ENCODE peak calls at places on chromosomes 4 and X, in four cellular contexts. A is HepG2, W is GM12878, C is H1. T is an unnamed sample.

GRCh38 chr4:54687887-54688841 is 30.4 kb downstream of the KIT start:
- DNase-seq in A (no peak), W (no peak), C (no peak), T (no peak)

GRCh38 chr4:182257503-182257902 is 14.3 kb downstream of the TENM3 start:
- DNase-seq in A (no peak), W (no peak), C (no peak), T (no peak)

GRCh38 chr4:76624271-76624681 is 189.2 kb downstream of the SHROOM3 start:
- DNase-seq in A (no peak), W (no peak), C (no peak), T (peak; percentile 63)

GRCh38 chr4:146370841-146371240 is 150.9 kb downstream of the SLC10A7 start:
- DNase-seq in A (no peak), W (no peak), C (no peak), T (no peak)

GRCh38 chr4:15676039-15676438 is 5.6 kb upstream of the FAM200B start:
- DNase-seq in A (no peak), W (no peak), C (no peak), T (no peak)

GRCh38 chr4:72974694-72975487 is 94.6 kb downstream of the COX18 start:
- DNase-seq in A (no peak), W (no peak), C (no peak), T (no peak)

GRCh38 chr4:185265942-185266341 is 56.5 kb downstream of the SNX25 start:
- DNase-seq in A (no peak), W (peak; percentile 35), C (no peak), T (no peak)

GRCh38 chr4:95949136-95949765 is 109.4 kb downstream of the PDHA2 start:
- DNase-seq in A (no peak), W (no peak), C (no peak), T (no peak)

GRCh38 chr4:85864806-85865205 is 389.9 kb downstream of the ARHGAP24 start:
- DNase-seq in A (no peak), W (no peak), C (no peak), T (no peak)

GRCh38 chr4:47373729-47374128 is 89.8 kb downstream of the COMMD8 start:
- DNase-seq in A (no peak), W (no peak), C (no peak), T (no peak)

GRCh38 chr4:82758701-82759685 is 39.6 kb downstream of the SCD5 start:
- DNase-seq in A (no peak), W (no peak), C (no peak), T (no peak)

GRCh38 chrX:74924449-74925209 is 623 bp downstream of the NEXMIF start:
- DNase-seq in A (no peak), W (no peak), C (peak; percentile 60), T (peak; percentile 40)

GRCh38 chr4:111923786-111924185 is 221.5 kb upstream of the FAM241A start:
- DNase-seq in A (no peak), W (no peak), C (no peak), T (no peak)

GRCh38 chr4:13218316-13218958 is 265.7 kb downstream of the RAB28 start:
- DNase-seq in A (no peak), W (no peak), C (no peak), T (no peak)

GRCh38 chr4:140256335-140256734 is 102.4 kb upstream of the MAML3 start:
- DNase-seq in A (peak; percentile 38), W (no peak), C (no peak), T (no peak)

GRCh38 chr4:153257151-153257620 is 52.9 kb downstream of the TRIM2 start:
- DNase-seq in A (no peak), W (no peak), C (peak; percentile 65), T (no peak)

GRCh38 chr4:108953941-108954340 is 191.1 kb upstream of the ETNPPL start:
- DNase-seq in A (no peak), W (no peak), C (no peak), T (no peak)

GRCh38 chrX:16797841-16798240 is 11.6 kb downstream of the TXLNG start:
- DNase-seq in A (no peak), W (no peak), C (no peak), T (no peak)

GRCh38 chr4:139501117-139501516 is 47.2 kb downstream of the RAB33B start:
- DNase-seq in A (no peak), W (no peak), C (no peak), T (no peak)

DNA sequence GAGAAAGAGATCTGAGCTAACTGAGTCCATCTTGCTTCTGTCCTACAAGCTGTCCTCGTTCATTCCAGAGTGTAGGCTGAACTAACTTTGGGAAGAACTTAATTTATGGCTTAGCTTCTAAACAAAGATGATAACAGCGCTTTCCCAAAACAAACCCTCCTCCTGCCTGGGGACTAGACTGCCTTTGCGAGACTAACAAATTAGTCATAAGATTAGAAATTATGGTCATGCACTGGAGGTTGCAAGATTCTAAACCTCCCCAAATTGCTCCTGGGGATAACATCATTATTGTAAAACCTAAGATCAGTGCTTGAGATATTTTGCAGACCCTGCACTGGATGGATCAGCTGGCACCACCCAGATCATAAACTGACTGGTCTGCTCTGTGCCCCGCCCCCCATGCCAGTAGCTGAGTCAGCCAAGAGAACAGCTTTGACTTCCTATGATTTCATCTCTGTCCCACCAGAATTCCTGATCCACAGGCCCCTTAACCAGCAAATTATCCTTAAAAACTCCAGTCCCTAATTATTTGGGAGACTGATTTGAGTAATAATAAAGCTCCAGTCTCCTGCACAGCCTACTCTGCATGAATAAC is 883.3 kb downstream of the TRIML1 start:
- DNase-seq in A (no peak), W (no peak), C (no peak), T (no peak)
- TF ChIP-seq YY1 in A (no peak), W (no peak), C (no peak), T (no peak)

DNA sequence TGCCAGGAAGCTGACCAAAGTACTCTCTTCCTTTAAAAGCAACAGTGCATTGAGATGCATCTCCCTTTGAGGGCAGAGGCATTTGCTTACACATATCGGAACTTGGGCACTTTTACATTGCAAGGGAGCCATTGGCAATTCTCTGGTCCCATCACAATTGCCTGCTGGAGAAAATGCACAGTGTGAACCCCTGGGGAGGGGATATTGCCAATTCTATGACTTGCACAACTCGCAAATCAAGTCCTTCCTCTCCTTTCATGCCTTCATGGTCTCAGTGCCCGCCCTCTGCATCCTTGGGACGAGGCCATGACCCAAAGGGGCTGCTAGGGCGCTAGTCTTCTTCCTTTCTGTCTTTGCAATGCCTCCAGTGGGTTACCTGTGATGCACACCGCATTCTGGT is 14.9 kb upstream of the PDZD4 start:
- DNase-seq in A (no peak), W (no peak), C (no peak), T (no peak)
- H3K9ac ChIP-seq in A (no peak overlapping the region), W (no peak overlapping the region), C (peak overlapping the region; percentile 25), T (no peak overlapping the region)

GRCh38 chrX:20265726-20266681 is 705 bp downstream of the RPS6KA3 start:
- DNase-seq in A (no peak), W (no peak), C (peak; percentile 45), T (no peak)

GRCh38 chrX:20266810-20267598 is at the start of gene RPS6KA3:
- DNase-seq in A (peak; percentile 71), W (peak; percentile 44), C (peak; percentile 80), T (peak; percentile 68)

GRCh38 chrX:20269848-20270556 is 3.3 kb upstream of the RPS6KA3 start:
- DNase-seq in A (no peak), W (no peak), C (no peak), T (no peak)

GRCh38 chrX:20267599-20267923 is 852 bp upstream of the RPS6KA3 start:
- DNase-seq in A (no peak), W (no peak), C (no peak), T (no peak)

DNA sequence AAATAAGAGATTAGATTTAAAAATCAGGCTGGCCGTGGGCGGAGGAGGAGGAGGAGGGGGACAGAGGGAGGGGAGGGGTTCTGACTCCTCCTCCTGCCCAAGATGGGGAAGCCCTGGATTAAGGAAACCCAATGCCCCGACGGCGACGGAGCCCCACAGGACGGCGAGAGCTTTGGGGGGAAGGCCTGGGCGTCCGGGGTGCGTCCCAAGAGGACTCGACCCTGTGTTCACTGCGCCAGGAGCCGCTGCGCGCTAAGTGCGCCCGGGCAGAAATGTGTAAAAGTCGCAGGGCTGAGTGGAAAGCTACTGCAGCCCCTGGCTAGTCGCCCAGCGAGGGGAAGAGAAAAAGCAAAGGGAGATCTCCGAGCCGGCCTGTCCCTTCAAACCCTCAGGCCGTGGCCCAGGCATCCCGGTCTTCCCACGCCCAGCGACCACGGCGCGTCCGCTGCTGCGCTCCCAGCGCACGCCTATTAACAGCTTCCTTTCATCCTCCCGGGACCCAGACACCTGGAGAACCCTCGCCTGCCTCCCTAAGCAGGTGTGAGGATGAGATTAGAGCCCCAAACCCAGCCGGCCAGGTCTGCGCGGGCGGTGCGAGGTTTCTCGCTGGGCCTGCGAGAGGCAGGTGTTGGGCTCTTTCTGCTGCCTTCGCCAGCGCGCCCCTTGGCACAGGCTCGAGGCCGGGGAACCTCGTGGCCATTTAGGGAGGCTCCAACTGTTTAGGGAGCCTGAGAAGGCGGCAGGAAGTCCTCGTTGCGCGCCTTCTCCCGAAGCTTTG is 1.4 kb upstream of the RPS6KA3 start:
- DNase-seq in A (no peak), W (no peak), C (peak; percentile 63), T (no peak)
- TF ChIP-seq SUZ12 in A (no peak), W (no peak), C (no peak), T (no peak)

GRCh38 chrX:101785142-101785541 is 125.5 kb upstream of the ARMCX2 start:
- DNase-seq in A (no peak), W (no peak), C (no peak), T (no peak)
- TF ChIP-seq YY1 in A (no peak), W (no peak), C (no peak), T (no peak)